ENCODE peak calls at places on chromosomes 3 and 15, in ten cellular contexts. One of them, this sample, is unnamed.

GRCh38 chr3:115512565-115513410 is 110.5 kb upstream of the GAP43 start:
- DNase-seq in foreskin fibroblast: peak; percentile 55
- DNase-seq in stimulated activated CD4-positive, alpha-beta T cell treated with anti-CD3 and anti-CD28 coated beads, Interleukin-4, amount 100 ng/mL, for 48 hours: no peak
- DNase-seq in CD8-positive, alpha-beta T cell: no peak
- DNase-seq in NCI-H1105: peak; percentile 76
- DNase-seq in erythroblast: no peak
- DNase-seq in GM12891: no peak
- DNase-seq in mucosa of gallbladder: peak; percentile 27
- DNase-seq in AG08396: peak; percentile 17
- DNase-seq in Kasumi-1: no peak
- DNase-seq in this sample: no peak

GRCh38 chr15:67480741-67481140 is 40.2 kb upstream of the C15orf61 start:
- DNase-seq in foreskin fibroblast: no peak
- DNase-seq in stimulated activated CD4-positive, alpha-beta T cell treated with anti-CD3 and anti-CD28 coated beads, Interleukin-4, amount 100 ng/mL, for 48 hours: no peak
- DNase-seq in CD8-positive, alpha-beta T cell: no peak
- DNase-seq in NCI-H1105: no peak
- DNase-seq in erythroblast: no peak
- DNase-seq in GM12891: no peak
- DNase-seq in mucosa of gallbladder: no peak
- DNase-seq in AG08396: no peak
- DNase-seq in Kasumi-1: no peak
- DNase-seq in this sample: no peak

GRCh38 chr3:77078279-77078678 is 38.4 kb downstream of the ROBO2 start:
- DNase-seq in foreskin fibroblast: no peak
- DNase-seq in stimulated activated CD4-positive, alpha-beta T cell treated with anti-CD3 and anti-CD28 coated beads, Interleukin-4, amount 100 ng/mL, for 48 hours: no peak
- DNase-seq in CD8-positive, alpha-beta T cell: no peak
- DNase-seq in NCI-H1105: no peak
- DNase-seq in erythroblast: no peak
- DNase-seq in GM12891: no peak
- DNase-seq in mucosa of gallbladder: no peak
- DNase-seq in AG08396: no peak
- DNase-seq in Kasumi-1: no peak
- DNase-seq in this sample: no peak

GRCh38 chr3:154979327-154979726 is 100.8 kb upstream of the MME start:
- DNase-seq in foreskin fibroblast: no peak
- DNase-seq in stimulated activated CD4-positive, alpha-beta T cell treated with anti-CD3 and anti-CD28 coated beads, Interleukin-4, amount 100 ng/mL, for 48 hours: no peak
- DNase-seq in CD8-positive, alpha-beta T cell: no peak
- DNase-seq in NCI-H1105: no peak
- DNase-seq in erythroblast: no peak
- DNase-seq in GM12891: no peak
- DNase-seq in mucosa of gallbladder: no peak
- DNase-seq in AG08396: no peak
- DNase-seq in Kasumi-1: no peak
- DNase-seq in this sample: no peak

GRCh38 chr3:49199244-49199899 is 28.0 kb downstream of the KLHDC8B start:
- DNase-seq in foreskin fibroblast: peak; percentile 87
- DNase-seq in stimulated activated CD4-positive, alpha-beta T cell treated with anti-CD3 and anti-CD28 coated beads, Interleukin-4, amount 100 ng/mL, for 48 hours: peak; percentile 7
- DNase-seq in CD8-positive, alpha-beta T cell: no peak
- DNase-seq in NCI-H1105: no peak
- DNase-seq in erythroblast: peak; percentile 69
- DNase-seq in GM12891: no peak
- DNase-seq in mucosa of gallbladder: peak; percentile 84
- DNase-seq in AG08396: peak; percentile 94
- DNase-seq in Kasumi-1: no peak
- DNase-seq in this sample: peak; percentile 68

GRCh38 chr3:55893045-55893664 is 406.0 kb upstream of the WNT5A start:
- DNase-seq in foreskin fibroblast: peak; percentile 53
- DNase-seq in stimulated activated CD4-positive, alpha-beta T cell treated with anti-CD3 and anti-CD28 coated beads, Interleukin-4, amount 100 ng/mL, for 48 hours: no peak
- DNase-seq in CD8-positive, alpha-beta T cell: no peak
- DNase-seq in NCI-H1105: no peak
- DNase-seq in erythroblast: no peak
- DNase-seq in GM12891: no peak
- DNase-seq in mucosa of gallbladder: no peak
- DNase-seq in AG08396: peak; percentile 15
- DNase-seq in Kasumi-1: no peak
- DNase-seq in this sample: no peak

GRCh38 chr15:68787609-68788264 is 33.0 kb downstream of the ANP32A start:
- DNase-seq in foreskin fibroblast: no peak
- DNase-seq in stimulated activated CD4-positive, alpha-beta T cell treated with anti-CD3 and anti-CD28 coated beads, Interleukin-4, amount 100 ng/mL, for 48 hours: no peak
- DNase-seq in CD8-positive, alpha-beta T cell: no peak
- DNase-seq in NCI-H1105: no peak
- DNase-seq in erythroblast: no peak
- DNase-seq in GM12891: no peak
- DNase-seq in mucosa of gallbladder: no peak
- DNase-seq in AG08396: no peak
- DNase-seq in Kasumi-1: peak; percentile 15
- DNase-seq in this sample: peak; percentile 63

GRCh38 chr3:171351676-171352075 is 108.5 kb downstream of the TNIK start:
- DNase-seq in foreskin fibroblast: peak; percentile 88
- DNase-seq in stimulated activated CD4-positive, alpha-beta T cell treated with anti-CD3 and anti-CD28 coated beads, Interleukin-4, amount 100 ng/mL, for 48 hours: no peak
- DNase-seq in CD8-positive, alpha-beta T cell: no peak
- DNase-seq in NCI-H1105: peak; percentile 34
- DNase-seq in erythroblast: peak; percentile 7
- DNase-seq in GM12891: no peak
- DNase-seq in mucosa of gallbladder: no peak
- DNase-seq in AG08396: peak; percentile 72
- DNase-seq in Kasumi-1: no peak
- DNase-seq in this sample: no peak

GRCh38 chr3:179929091-179929529 is 107.6 kb downstream of the PEX5L start:
- DNase-seq in foreskin fibroblast: peak; percentile 3
- DNase-seq in stimulated activated CD4-positive, alpha-beta T cell treated with anti-CD3 and anti-CD28 coated beads, Interleukin-4, amount 100 ng/mL, for 48 hours: peak; percentile 37
- DNase-seq in CD8-positive, alpha-beta T cell: no peak
- DNase-seq in NCI-H1105: peak; percentile 84
- DNase-seq in erythroblast: peak; percentile 39
- DNase-seq in GM12891: no peak
- DNase-seq in mucosa of gallbladder: peak; percentile 12
- DNase-seq in AG08396: peak; percentile 61
- DNase-seq in Kasumi-1: peak; percentile 71
- DNase-seq in this sample: peak; percentile 37

GRCh38 chr3:190345027-190345821 is 23.0 kb upstream of the CLDN1 start:
- DNase-seq in foreskin fibroblast: peak; percentile 89
- DNase-seq in stimulated activated CD4-positive, alpha-beta T cell treated with anti-CD3 and anti-CD28 coated beads, Interleukin-4, amount 100 ng/mL, for 48 hours: no peak
- DNase-seq in CD8-positive, alpha-beta T cell: no peak
- DNase-seq in NCI-H1105: no peak
- DNase-seq in erythroblast: peak; percentile 89
- DNase-seq in GM12891: no peak
- DNase-seq in mucosa of gallbladder: peak; percentile 49
- DNase-seq in AG08396: peak; percentile 47
- DNase-seq in Kasumi-1: no peak
- DNase-seq in this sample: no peak

GRCh38 chr3:52171577-52172261 is 17.5 kb upstream of the POC1A start:
- DNase-seq in foreskin fibroblast: peak; percentile 37
- DNase-seq in stimulated activated CD4-positive, alpha-beta T cell treated with anti-CD3 and anti-CD28 coated beads, Interleukin-4, amount 100 ng/mL, for 48 hours: no peak
- DNase-seq in CD8-positive, alpha-beta T cell: no peak
- DNase-seq in NCI-H1105: no peak
- DNase-seq in erythroblast: peak; percentile 52
- DNase-seq in GM12891: no peak
- DNase-seq in mucosa of gallbladder: no peak
- DNase-seq in AG08396: peak; percentile 75
- DNase-seq in Kasumi-1: no peak
- DNase-seq in this sample: no peak

GRCh38 chr15:70013647-70014310 is 83.9 kb downstream of the TLE3 start:
- DNase-seq in foreskin fibroblast: no peak
- DNase-seq in stimulated activated CD4-positive, alpha-beta T cell treated with anti-CD3 and anti-CD28 coated beads, Interleukin-4, amount 100 ng/mL, for 48 hours: no peak
- DNase-seq in CD8-positive, alpha-beta T cell: no peak
- DNase-seq in NCI-H1105: no peak
- DNase-seq in erythroblast: no peak
- DNase-seq in GM12891: no peak
- DNase-seq in mucosa of gallbladder: no peak
- DNase-seq in AG08396: no peak
- DNase-seq in Kasumi-1: no peak
- DNase-seq in this sample: no peak

GRCh38 chr3:51269466-51269865 is 115.6 kb upstream of the MANF start:
- DNase-seq in foreskin fibroblast: no peak
- DNase-seq in stimulated activated CD4-positive, alpha-beta T cell treated with anti-CD3 and anti-CD28 coated beads, Interleukin-4, amount 100 ng/mL, for 48 hours: no peak
- DNase-seq in CD8-positive, alpha-beta T cell: no peak
- DNase-seq in NCI-H1105: no peak
- DNase-seq in erythroblast: no peak
- DNase-seq in GM12891: no peak
- DNase-seq in mucosa of gallbladder: no peak
- DNase-seq in AG08396: no peak
- DNase-seq in Kasumi-1: no peak
- DNase-seq in this sample: no peak

GRCh38 chr3:36992806-36993325 is at the start of gene EPM2AIP1:
- DNase-seq in foreskin fibroblast: no peak
- DNase-seq in stimulated activated CD4-positive, alpha-beta T cell treated with anti-CD3 and anti-CD28 coated beads, Interleukin-4, amount 100 ng/mL, for 48 hours: peak; percentile 61
- DNase-seq in CD8-positive, alpha-beta T cell: no peak
- DNase-seq in NCI-H1105: no peak
- DNase-seq in erythroblast: no peak
- DNase-seq in GM12891: peak; percentile 77
- DNase-seq in mucosa of gallbladder: no peak
- DNase-seq in AG08396: peak; percentile 98
- DNase-seq in Kasumi-1: no peak
- DNase-seq in this sample: peak; percentile 100

GRCh38 chr3:50913279-50913678 is 238.6 kb downstream of the DOCK3 start:
- DNase-seq in foreskin fibroblast: no peak
- DNase-seq in stimulated activated CD4-positive, alpha-beta T cell treated with anti-CD3 and anti-CD28 coated beads, Interleukin-4, amount 100 ng/mL, for 48 hours: no peak
- DNase-seq in CD8-positive, alpha-beta T cell: no peak
- DNase-seq in NCI-H1105: peak; percentile 17
- DNase-seq in erythroblast: no peak
- DNase-seq in GM12891: no peak
- DNase-seq in mucosa of gallbladder: no peak
- DNase-seq in AG08396: no peak
- DNase-seq in Kasumi-1: no peak
- DNase-seq in this sample: no peak

GRCh38 chr15:52337961-52338535 is 42.4 kb upstream of the MYO5C start:
- DNase-seq in foreskin fibroblast: no peak
- DNase-seq in stimulated activated CD4-positive, alpha-beta T cell treated with anti-CD3 and anti-CD28 coated beads, Interleukin-4, amount 100 ng/mL, for 48 hours: no peak
- DNase-seq in CD8-positive, alpha-beta T cell: no peak
- DNase-seq in NCI-H1105: no peak
- DNase-seq in erythroblast: no peak
- DNase-seq in GM12891: no peak
- DNase-seq in mucosa of gallbladder: no peak
- DNase-seq in AG08396: no peak
- DNase-seq in Kasumi-1: no peak
- DNase-seq in this sample: no peak